ENCODE peak calls at places on chromosomes 12 and 14, in seven cellular contexts. O, E, C, N, F, P and D are unnamed samples.

GRCh38 chr14:105317546-105317945 is 3.0 kb downstream of the PACS2 start:
- DNase-seq in N (no peak), P (peak; percentile 53), O (no peak), F (no peak), E (no peak), C (no peak), D (no peak)

GRCh38 chr12:124411291-124411878 is 116.5 kb downstream of the RFLNA start:
- DNase-seq in F (no peak), N (no peak), E (no peak), P (peak; percentile 92), C (no peak), O (peak; percentile 52), D (no peak)

GRCh38 chr12:1575799-1576401 is 18.5 kb downstream of the FBXL14 start:
- DNase-seq in P (peak; percentile 55), C (no peak), E (no peak), O (no peak), N (no peak), F (no peak), D (no peak)

GRCh38 chr12:21774358-21775129 is at the start of gene KCNJ8:
- DNase-seq in E (peak; percentile 43), C (peak; percentile 69), O (peak; percentile 88), P (peak; percentile 15), N (no peak), F (peak; percentile 19), D (no peak)

GRCh38 chr12:79848321-79848720 is 86.6 kb downstream of the PPP1R12A start:
- DNase-seq in N (no peak), O (no peak), C (no peak), F (no peak), E (no peak), P (peak; percentile 47), D (no peak)

GRCh38 chr14:100802766-100803693 is 22.9 kb upstream of the MEG3 start:
- DNase-seq in O (no peak), N (no peak), C (no peak), P (no peak), F (no peak), E (no peak), D (no peak)

GRCh38 chr14:96167224-96168148 is 37.2 kb upstream of the BDKRB2 start:
- DNase-seq in F (peak; percentile 46), E (no peak), C (no peak), P (peak; percentile 52), O (no peak), N (no peak), D (no peak)

GRCh38 chr12:113403435-113404415 is at the start of gene SDS:
- DNase-seq in O (no peak), E (no peak), N (no peak), F (peak; percentile 45), P (peak; percentile 93), C (no peak), D (no peak)

GRCh38 chr14:49633650-49634546 is 1.1 kb downstream of the DNAAF2 start:
- DNase-seq in N (peak; percentile 98), P (peak; percentile 97), C (peak; percentile 92), E (peak; percentile 69), O (peak; percentile 91), F (peak; percentile 88), D (peak; percentile 92)

GRCh38 chr14:89256273-89256672 is 160.8 kb downstream of the FOXN3 start:
- DNase-seq in N (no peak), F (no peak), E (no peak), P (no peak), C (no peak), O (no peak), D (no peak)

GRCh38 chr14:89255852-89256251 is 161.2 kb downstream of the FOXN3 start:
- DNase-seq in P (no peak), C (no peak), F (no peak), E (no peak), N (no peak), O (no peak), D (no peak)

GRCh38 chr14:89255012-89255411 is 162.0 kb downstream of the FOXN3 start:
- DNase-seq in P (no peak), F (no peak), O (no peak), N (no peak), C (no peak), E (no peak), D (no peak)

GRCh38 chr14:89252887-89253532 is 164.0 kb downstream of the FOXN3 start:
- DNase-seq in F (no peak), P (peak; percentile 19), N (no peak), C (no peak), O (no peak), E (no peak), D (no peak)

DNA sequence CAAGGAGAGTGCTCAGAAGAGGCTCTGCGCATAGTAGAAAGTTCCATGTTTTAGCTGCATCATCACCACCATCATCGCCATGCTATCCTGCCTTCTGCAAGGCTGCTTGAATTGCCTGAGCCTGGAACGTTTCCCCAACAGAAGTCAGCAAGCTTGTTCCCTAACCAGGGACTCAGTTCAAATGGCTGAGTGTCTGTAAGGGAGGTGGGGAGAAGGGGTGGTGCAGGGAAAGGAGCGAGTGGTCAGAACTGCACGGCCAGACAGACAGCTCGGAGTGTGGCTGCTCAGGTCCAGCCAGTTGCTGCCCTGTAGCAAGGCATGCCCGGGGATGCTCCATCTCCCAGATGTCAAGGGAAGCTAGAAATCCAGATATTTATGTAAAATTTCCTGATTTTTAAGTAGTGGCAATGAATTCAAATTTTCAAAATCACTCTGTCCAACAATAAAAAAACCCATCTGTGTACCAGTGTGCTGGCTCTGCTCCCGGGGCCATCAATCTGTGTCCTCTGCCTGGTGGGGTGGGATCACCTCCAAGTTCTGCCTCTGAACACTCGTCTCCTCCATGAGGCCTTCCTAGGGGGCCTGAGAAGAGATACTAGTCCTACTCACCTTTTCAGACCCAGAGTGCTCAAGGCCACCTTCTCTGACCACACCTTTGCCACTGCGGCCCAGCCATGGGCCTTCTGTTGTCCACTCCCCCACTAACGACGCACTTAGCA is 162.7 kb downstream of the FOXN3 start:
- DNase-seq in F (no peak), P (no peak), C (no peak), E (no peak), O (no peak), N (no peak), D (no peak)
- TF ChIP-seq CTCF in F (no peak), P (no peak), C (no peak), E (no peak), O (no peak), N (no peak), D (no peak)

GRCh38 chr12:88393017-88393767 is 187.1 kb downstream of the KITLG start:
- DNase-seq in C (no peak), F (no peak), N (peak; percentile 53), O (no peak), E (no peak), P (peak; percentile 43), D (no peak)
- TF ChIP-seq CTCF in C (peak; percentile 43), F (no peak), N (peak; percentile 43), O (no peak), E (no peak), P (peak; percentile 52), D (no peak)

DNA sequence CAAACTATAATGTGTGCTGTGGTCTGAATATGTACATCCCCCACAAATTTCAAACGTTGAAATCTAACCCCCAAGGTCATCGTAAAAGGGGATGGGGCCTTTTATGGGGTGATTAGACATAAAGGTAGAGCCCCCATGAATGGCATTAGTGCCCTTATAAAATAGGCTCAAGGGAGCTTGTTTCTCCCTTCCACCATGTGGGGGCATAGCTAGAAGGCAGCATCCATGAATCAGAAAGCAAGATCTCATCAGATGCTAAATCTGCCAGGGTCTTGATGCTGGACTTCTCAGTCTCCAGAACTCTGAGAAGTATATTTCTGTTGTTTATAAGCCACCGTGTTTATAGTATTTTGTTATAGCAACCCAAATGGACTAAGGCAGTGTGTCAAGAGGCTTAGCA is 33.4 kb upstream of the IGF1 start:
- DNase-seq in P (no peak), C (no peak), F (no peak), E (no peak), O (no peak), N (peak; percentile 11), D (no peak)
- TF ChIP-seq CTCF in P (no peak), C (no peak), F (no peak), E (no peak), O (no peak), N (no peak), D (no peak)

DNA sequence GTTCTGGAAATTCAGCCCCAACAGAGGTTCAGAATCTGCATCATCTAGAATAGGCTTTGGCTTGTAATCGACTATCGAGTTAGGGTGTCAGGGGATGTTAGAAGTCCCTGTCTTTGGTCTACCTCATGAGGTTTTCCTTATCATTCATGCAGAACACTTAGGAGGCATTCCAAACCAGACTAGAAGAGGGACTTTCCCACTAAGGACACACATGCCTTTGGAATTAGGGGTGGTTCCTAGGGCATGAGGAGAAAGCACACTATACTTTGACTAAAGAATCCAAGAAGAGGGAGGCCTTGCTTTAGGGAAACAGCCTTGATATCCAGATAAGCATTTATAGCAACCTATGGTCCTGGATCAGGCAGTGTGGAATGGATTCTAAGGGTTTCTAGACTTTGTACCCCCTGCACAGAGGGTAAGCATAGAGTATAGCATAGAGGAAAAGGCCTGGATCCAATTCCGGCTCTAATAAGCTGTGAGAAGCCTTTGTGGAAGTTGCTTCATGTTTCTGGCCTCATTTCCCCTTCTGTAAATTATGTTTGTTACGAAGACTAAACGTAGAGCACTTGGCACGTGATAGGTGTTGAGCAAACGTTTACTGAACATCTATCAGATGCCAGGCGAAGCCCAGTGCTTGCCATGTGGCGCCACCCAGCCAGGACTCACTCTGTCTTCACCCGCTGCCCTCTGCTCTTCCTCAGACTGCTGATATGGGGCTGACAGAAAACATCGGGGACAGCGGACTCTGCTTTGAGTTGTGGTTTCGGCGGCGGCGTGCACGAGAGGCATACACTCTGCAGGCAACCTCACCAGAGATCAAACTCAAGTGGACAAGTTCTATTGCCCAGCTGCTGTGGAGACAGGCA is 13.2 kb downstream of the ZNF219 start:
- DNase-seq in P (no peak), E (no peak), C (no peak), F (no peak), O (no peak), N (no peak), D (no peak)
- TF ChIP-seq CTCF in P (no peak), E (no peak), C (no peak), F (no peak), O (no peak), N (no peak), D (no peak)

GRCh38 chr14:99507860-99508640 is 26.8 kb downstream of the CCNK start:
- DNase-seq in F (no peak), E (no peak), N (no peak), O (no peak), C (no peak), P (no peak), D (no peak)

GRCh38 chr14:99505089-99505488 is 23.9 kb downstream of the CCNK start:
- DNase-seq in C (no peak), O (no peak), P (no peak), F (no peak), N (no peak), E (no peak), D (no peak)

GRCh38 chr14:99503848-99504453 is 22.7 kb downstream of the CCNK start:
- DNase-seq in E (no peak), N (no peak), F (no peak), O (no peak), P (no peak), C (no peak), D (no peak)

GRCh38 chr14:99506269-99506668 is 25.1 kb downstream of the CCNK start:
- DNase-seq in E (no peak), N (no peak), F (no peak), P (no peak), C (no peak), O (no peak), D (no peak)

GRCh38 chr14:99502989-99503421 is 21.8 kb downstream of the CCNK start:
- DNase-seq in F (no peak), E (no peak), P (no peak), N (no peak), O (no peak), C (no peak), D (no peak)
- TF ChIP-seq CTCF in F (no peak), E (no peak), P (no peak), N (no peak), O (no peak), C (no peak), D (no peak)

GRCh38 chr12:27015730-27016076 is 1.5 kb upstream of the TM7SF3 start:
- DNase-seq in C (no peak), F (no peak), N (peak; percentile 67), E (no peak), P (peak; percentile 75), O (no peak), D (no peak)
- TF ChIP-seq CTCF in C (peak; percentile 47), F (no peak), N (peak; percentile 30), E (no peak), P (no peak), O (peak; percentile 18), D (peak; percentile 60)